ENCODE peak calls at places on chromosome 7, in nine cellular contexts. V is GM23338, Q is GM23248, T is HepG2, U is fibroblast of lung, B is neuronal stem cell, F is PC-3, O is PC-9, Y is hepatocyte. N is an unnamed sample. For H3K36me3, the result is how much of the 10 kb centered on the place peaks cover.

GRCh38 chr7:124101173-124101768 is 68.4 kb upstream of the TMEM229A start:
- DNase-seq in V (peak), Q (peak), T (peak), U (peak), B (peak), F (peak), O (peak), Y (peak), N (peak)

GRCh38 chr7:66871076-66871475 is 49.9 kb upstream of the TMEM248 start:
- DNase-seq in V (no peak), Q (no peak), T (no peak), U (peak), B (no peak), F (no peak), O (no peak), Y (no peak), N (no peak)

GRCh38 chr7:87059525-87060287 is at the start of gene ELAPOR2:
- DNase-seq in V (peak), Q (peak), T (peak), U (peak), B (peak), F (peak), O (peak), Y (peak), N (peak)

GRCh38 chr7:92178928-92179373 is at the start of gene LRRD1:
- DNase-seq in V (peak), Q (peak), T (peak), U (peak), B (peak), F (peak), O (peak), Y (peak), N (peak)

GRCh38 chr7:71486856-71487628 is 355.1 kb downstream of the GALNT17 start:
- DNase-seq in V (no peak), Q (peak), T (no peak), U (peak), B (no peak), F (no peak), O (no peak), Y (peak), N (peak)

GRCh38 chr7:138902156-138902555 is 79.0 kb downstream of the KIAA1549 start:
- DNase-seq in V (no peak), Q (no peak), T (no peak), U (no peak), B (no peak), F (no peak), O (no peak), Y (no peak), N (no peak)

GRCh38 chr7:157309990-157310668 is 26.7 kb upstream of the DNAJB6 start:
- DNase-seq in V (peak), Q (peak), T (peak), U (peak), B (no peak), F (peak), O (peak), Y (no peak), N (peak)

GRCh38 chr7:27434729-27435400 is 192.3 kb downstream of the EVX1 start:
- DNase-seq in V (peak), Q (peak), T (no peak), U (peak), B (no peak), F (peak), O (no peak), Y (no peak), N (peak)

GRCh38 chr7:74480861-74481417 is 27.2 kb downstream of the GTF2IRD1 start:
- DNase-seq in V (no peak), Q (peak), T (no peak), U (peak), B (no peak), F (no peak), O (peak), Y (peak), N (peak)

GRCh38 chr7:151389768-151390593 is 19.9 kb downstream of the WDR86 start:
- DNase-seq in V (no peak), Q (no peak), T (no peak), U (no peak), B (no peak), F (no peak), O (no peak), Y (no peak), N (no peak)

GRCh38 chr7:44757739-44758138 is 9.1 kb downstream of the ZMIZ2 start:
- DNase-seq in V (no peak), Q (no peak), T (no peak), U (no peak), B (no peak), F (no peak), O (no peak), Y (no peak), N (no peak)
- H3K36me3 ChIP-seq in V (under half), Q (under half), T (under half), U (under half), B (half or more), F (under half), O (under half), Y (under half), N (under half)

DNA sequence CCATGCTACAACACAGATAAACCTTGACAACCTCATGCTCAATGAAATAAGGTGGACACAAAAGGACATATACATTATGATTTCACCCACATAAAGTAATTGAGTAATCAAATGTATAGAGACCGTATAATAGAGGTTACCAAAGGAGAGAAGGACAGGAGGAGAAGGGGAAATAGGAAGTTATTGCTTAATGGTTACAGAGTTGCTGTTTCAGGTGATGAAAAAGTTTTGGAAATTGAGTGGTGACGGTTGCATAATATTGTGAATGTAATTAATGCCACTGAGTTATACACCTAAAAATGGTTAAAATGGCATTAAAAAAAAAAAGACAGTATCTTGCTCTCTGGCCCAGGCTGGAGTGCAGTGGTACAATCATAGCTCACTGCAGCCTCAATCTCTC is 1.5 kb upstream of the OGDH start:
- DNase-seq in V (no peak), Q (no peak), T (no peak), U (no peak), B (no peak), F (no peak), O (no peak), Y (no peak), N (no peak)
- H3K4me3 ChIP-seq in V (no peak), Q (no peak), T (no peak), U (no peak), B (no peak), F (peak), O (peak), Y (no peak), N (no peak)

DNA sequence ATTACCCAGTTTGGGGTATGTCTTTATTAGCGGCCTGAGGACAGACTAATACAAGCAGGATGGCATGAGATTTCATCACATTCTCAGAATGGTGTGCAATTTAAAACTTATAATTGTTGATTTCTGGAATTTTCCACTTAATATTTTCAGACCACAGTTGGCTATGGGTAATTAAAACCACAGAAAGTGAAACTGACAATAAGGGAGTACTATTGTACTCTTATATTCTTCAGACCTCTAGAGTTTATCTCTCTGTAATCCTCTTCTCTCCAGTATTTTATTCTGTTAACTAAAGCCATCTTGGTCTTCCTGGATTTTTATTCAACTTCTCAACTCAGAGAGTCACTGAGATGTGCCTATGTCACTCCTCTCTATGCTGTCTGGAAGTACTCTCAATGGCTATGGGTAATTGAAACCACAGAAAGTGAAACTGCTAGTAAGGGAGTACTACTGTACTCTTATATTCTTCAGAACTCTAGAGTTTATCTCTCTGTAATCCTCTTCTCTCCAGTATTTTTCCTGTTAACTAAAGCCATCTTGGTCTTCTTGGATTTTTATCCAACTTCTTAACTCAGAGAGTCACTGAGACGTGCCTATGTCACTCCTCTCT is 118.3 kb downstream of the PPP1R17 start:
- DNase-seq in V (no peak), Q (peak), T (no peak), U (no peak), B (no peak), F (no peak), O (no peak), Y (no peak), N (no peak)
- H3K4me2 ChIP-seq in V (no peak), Q (peak), T (no peak), U (no peak), B (no peak), F (no peak), O (no peak), Y (no peak), N (no peak)

GRCh38 chr7:113299748-113300147 is 181.4 kb upstream of the SMIM30 start:
- DNase-seq in V (no peak), Q (no peak), T (no peak), U (no peak), B (no peak), F (no peak), O (no peak), Y (no peak), N (no peak)

GRCh38 chr7:113304104-113304503 is 185.8 kb upstream of the SMIM30 start:
- DNase-seq in V (no peak), Q (no peak), T (no peak), U (no peak), B (no peak), F (no peak), O (no peak), Y (no peak), N (no peak)

GRCh38 chr7:113301141-113301540 is 182.8 kb upstream of the SMIM30 start:
- DNase-seq in V (no peak), Q (no peak), T (no peak), U (no peak), B (no peak), F (no peak), O (no peak), Y (no peak), N (no peak)

GRCh38 chr7:113298501-113298900 is 180.1 kb upstream of the SMIM30 start:
- DNase-seq in V (no peak), Q (no peak), T (no peak), U (no peak), B (no peak), F (no peak), O (no peak), Y (no peak), N (no peak)

DNA sequence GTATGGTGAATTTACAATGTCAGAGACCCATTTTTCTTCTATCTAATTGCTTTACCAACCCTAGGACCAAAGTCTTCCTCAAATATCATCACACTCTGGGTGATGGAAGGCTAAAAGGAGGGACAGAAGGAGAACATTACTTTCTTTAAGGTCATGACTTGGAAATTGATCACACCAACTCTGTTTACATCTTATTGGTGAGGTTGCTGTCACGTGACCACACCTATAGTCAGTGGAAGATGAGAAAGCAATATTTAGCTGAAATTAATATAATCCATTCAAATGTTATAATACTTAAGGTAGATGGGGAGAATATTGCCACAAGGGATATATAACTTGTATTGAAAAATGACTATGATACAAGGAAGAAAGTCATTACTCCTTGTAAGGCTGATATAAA is 183.6 kb upstream of the SMIM30 start:
- DNase-seq in V (no peak), Q (no peak), T (no peak), U (no peak), B (no peak), F (no peak), O (no peak), Y (no peak), N (no peak)
- H3K36me3 ChIP-seq in V (under half), Q (under half), T (under half), U (under half), B (under half), F (under half), O (under half), Y (under half), N (under half)

GRCh38 chr7:100353685-100354330 is 4.1 kb upstream of the PILRB start:
- DNase-seq in V (no peak), Q (no peak), T (no peak), U (no peak), B (no peak), F (no peak), O (no peak), Y (no peak), N (no peak)
- H3K4me3 ChIP-seq in V (no peak), Q (no peak), T (no peak), U (no peak), B (no peak), F (no peak), O (no peak), Y (no peak), N (no peak)

GRCh38 chr7:99918959-99919813 is at the start of gene TRIM4:
- DNase-seq in V (peak), Q (peak), T (peak), U (peak), B (peak), F (peak), O (peak), Y (no peak), N (peak)
- H3K4me2 ChIP-seq in V (peak), Q (peak), T (peak), U (peak), B (no peak), F (peak), O (peak), Y (no peak), N (no peak)

GRCh38 chr7:158902427-158902826 is 46.1 kb downstream of the DYNC2I1 start:
- DNase-seq in V (no peak), Q (no peak), T (no peak), U (no peak), B (no peak), F (no peak), O (no peak), Y (no peak), N (no peak)
- H3K36me3 ChIP-seq in V (under half), Q (under half), T (under half), U (under half), B (half or more), F (under half), O (under half), Y (under half), N (under half)

DNA sequence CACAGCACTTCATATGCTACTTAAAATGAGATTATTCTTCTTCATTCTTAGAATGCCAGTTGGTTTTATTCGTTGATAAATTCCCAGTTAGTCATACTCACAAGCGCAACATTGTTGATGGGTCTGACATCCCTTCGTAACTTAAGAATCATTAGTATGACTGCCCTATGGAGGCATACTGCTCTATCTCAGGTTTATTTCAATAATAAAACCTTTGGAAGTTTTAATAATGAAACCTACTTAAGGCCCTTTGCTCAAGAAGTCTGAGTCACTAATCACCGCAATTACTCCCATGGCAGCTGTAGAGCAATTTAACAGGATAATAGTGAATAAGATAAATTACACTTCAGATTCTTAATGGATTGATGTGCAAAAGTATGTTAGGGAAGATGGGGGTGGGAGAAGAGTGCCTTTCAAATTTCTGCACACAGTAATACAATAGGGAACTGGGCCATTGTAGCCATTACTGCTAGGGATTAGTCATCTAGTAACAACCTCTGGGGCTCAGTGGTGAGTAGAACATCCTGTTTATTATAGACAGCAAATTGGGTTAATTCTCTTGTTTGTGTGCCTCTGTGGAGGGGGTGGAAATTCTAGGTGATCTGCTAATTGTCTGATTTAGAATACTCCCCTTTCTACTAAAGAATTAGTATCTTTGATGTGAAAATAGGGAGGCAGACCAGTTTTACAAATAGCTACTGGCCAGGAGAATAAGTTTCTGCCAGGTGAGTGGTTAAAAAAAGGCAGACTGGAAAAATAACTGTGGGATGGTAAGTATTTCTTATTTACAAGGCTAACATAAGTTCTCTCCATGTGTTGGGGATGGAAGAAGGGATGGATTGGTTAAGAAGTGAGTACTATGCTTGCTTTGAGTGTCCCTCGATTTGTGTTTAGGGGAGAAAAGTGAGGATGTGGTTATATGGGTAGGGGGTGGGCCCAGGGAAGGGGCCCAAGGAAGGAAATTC is 74.5 kb upstream of the VKORC1L1 start:
- DNase-seq in V (no peak), Q (peak), T (no peak), U (peak), B (no peak), F (peak), O (no peak), Y (no peak), N (peak)
- H3K4me3 ChIP-seq in V (no peak), Q (peak), T (no peak), U (no peak), B (no peak), F (no peak), O (no peak), Y (no peak), N (no peak)

N was measured in mesendoderm.